ENCODE peak calls at places on chromosome 7, in four cellular contexts. Q is heart left ventricle, O is cardiac muscle cell, V is SK-N-MC. X is an unnamed sample.
A peak's percentile ranks its signal among the peaks of the same experiment; 100 is the strongest.

GRCh38 chr7:23530355-23530754 is 1.4 kb downstream of the TRA2A start:
- DNase-seq in Q (no peak), V (no peak), O (peak; percentile 47), X (no peak)

GRCh38 chr7:148500978-148501377 is 89.6 kb upstream of the C7orf33 start:
- DNase-seq in V (no peak), O (no peak), Q (no peak), X (no peak)

GRCh38 chr7:578386-578785 is 58.7 kb upstream of the PDGFA start:
- DNase-seq in Q (no peak), O (no peak), V (no peak), X (no peak)

GRCh38 chr7:23108995-23109394 is 3.4 kb downstream of the KLHL7 start:
- DNase-seq in V (no peak), Q (no peak), O (no peak), X (no peak)

GRCh38 chr7:78864339-78864738 is 589.1 kb downstream of the MAGI2 start:
- DNase-seq in V (no peak), O (no peak), Q (no peak), X (no peak)

GRCh38 chr7:100642534-100642907 is 1.2 kb upstream of the TFR2 start:
- DNase-seq in O (no peak), V (no peak), Q (no peak), X (no peak)

GRCh38 chr7:2967238-2967637 is 76.4 kb downstream of the CARD11 start:
- DNase-seq in V (no peak), Q (no peak), O (no peak), X (no peak)

GRCh38 chr7:74325230-74325565 is 36.0 kb downstream of the CLIP2 start:
- DNase-seq in O (no peak), Q (no peak), V (no peak), X (no peak)

GRCh38 chr7:98135984-98136383 is 29.3 kb downstream of the LMTK2 start:
- DNase-seq in O (no peak), Q (no peak), V (no peak), X (no peak)

GRCh38 chr7:77415822-77416620 is at the start of gene GSAP:
- DNase-seq in O (peak; percentile 35), V (no peak), Q (peak; percentile 62), X (no peak)

GRCh38 chr7:155219947-155220769 is 77.5 kb upstream of the INSIG1 start:
- DNase-seq in V (no peak), Q (no peak), O (no peak), X (no peak)

GRCh38 chr7:120273476-120273975 is 551 bp downstream of the KCND2 start:
- DNase-seq in V (no peak), Q (no peak), O (peak; percentile 54), X (peak; percentile 20)

GRCh38 chr7:66894463-66895080 is 26.5 kb upstream of the TMEM248 start:
- DNase-seq in Q (no peak), O (peak; percentile 50), V (no peak), X (no peak)

GRCh38 chr7:122626785-122627184 is 72.1 kb downstream of the RNF133 start:
- DNase-seq in Q (no peak), O (no peak), V (no peak), X (no peak)

GRCh38 chr7:155291045-155291530 is 6.6 kb upstream of the INSIG1 start:
- DNase-seq in V (no peak), Q (peak; percentile 49), O (peak; percentile 17), X (no peak)

GRCh38 chr7:18666107-18666728 is 170.7 kb downstream of the HDAC9 start:
- DNase-seq in O (peak; percentile 84), Q (peak; percentile 83), V (peak; percentile 84), X (peak; percentile 35)

GRCh38 chr7:141097430-141097829 is 23.6 kb downstream of the TMEM178B start:
- DNase-seq in O (no peak), Q (no peak), V (no peak), X (no peak)

GRCh38 chr7:80146561-80146960 is 11.9 kb downstream of the GNAI1 start:
- DNase-seq in Q (no peak), V (no peak), O (no peak), X (no peak)

GRCh38 chr7:32915041-32915536 is 23.5 kb upstream of the KBTBD2 start:
- DNase-seq in Q (no peak), V (no peak), O (no peak), X (no peak)

GRCh38 chr7:138029941-138030340 is 28.1 kb upstream of the CREB3L2 start:
- DNase-seq in O (peak; percentile 7), Q (no peak), V (peak; percentile 0), X (no peak)

GRCh38 chr7:64902806-64903721 is at the start of gene ZNF273:
- DNase-seq in O (peak; percentile 88), V (peak; percentile 48), Q (peak; percentile 95), X (peak; percentile 61)

GRCh38 chr7:18873674-18874341 is 243.6 kb downstream of the TWIST1 start:
- DNase-seq in O (peak; percentile 50), V (no peak), Q (no peak), X (no peak)

GRCh38 chr7:4683884-4684565 is 1.9 kb downstream of the FOXK1 start:
- DNase-seq in V (no peak), Q (peak; percentile 68), O (peak; percentile 64), X (peak; percentile 45)

GRCh38 chr7:113100091-113100723 is 13.6 kb upstream of the GPR85 start:
- DNase-seq in O (peak; percentile 88), V (peak; percentile 61), Q (peak; percentile 77), X (no peak)
- H3K27ac ChIP-seq in O (no peak overlapping the region), V (peak overlapping the region; percentile 74), Q (no peak overlapping the region), X (no peak overlapping the region)

GRCh38 chr7:27897441-27897847 is 157.5 kb downstream of the TAX1BP1 start:
- DNase-seq in Q (no peak), V (no peak), O (no peak), X (no peak)
- H3K27ac ChIP-seq in Q (no peak overlapping the region), V (no peak overlapping the region), O (no peak overlapping the region), X (no peak overlapping the region)

DNA sequence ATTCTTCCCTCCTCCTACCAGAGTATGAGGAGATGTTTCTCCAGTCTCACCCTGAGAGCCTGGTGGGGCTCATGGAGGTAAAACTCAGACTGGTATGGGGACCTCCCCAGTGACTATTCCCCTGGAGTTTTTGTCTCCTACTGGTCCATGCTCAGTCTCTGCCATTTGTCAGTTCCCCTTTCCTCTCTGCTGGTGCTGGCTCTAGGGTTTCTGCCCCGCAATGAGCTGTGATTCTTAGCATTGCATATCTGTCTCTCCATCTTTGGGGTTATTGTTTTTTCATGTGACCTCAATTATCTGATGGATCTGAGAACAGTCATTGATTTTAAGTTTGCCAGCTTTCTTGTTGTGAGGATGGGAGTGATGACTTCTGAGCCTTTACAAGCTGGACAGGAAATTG is 27.0 kb downstream of the NACAD start:
- DNase-seq in O (no peak), V (no peak), Q (no peak), X (no peak)
- H3K27ac ChIP-seq in O (no peak overlapping the region), V (no peak overlapping the region), Q (no peak overlapping the region), X (no peak overlapping the region)

GRCh38 chr7:90717286-90718060 is 121.4 kb downstream of the CDK14 start:
- DNase-seq in V (no peak), Q (no peak), O (peak; percentile 70), X (no peak)
- H3K27ac ChIP-seq in V (peak overlapping the region; percentile 98), Q (no peak overlapping the region), O (no peak overlapping the region), X (no peak overlapping the region)

DNA sequence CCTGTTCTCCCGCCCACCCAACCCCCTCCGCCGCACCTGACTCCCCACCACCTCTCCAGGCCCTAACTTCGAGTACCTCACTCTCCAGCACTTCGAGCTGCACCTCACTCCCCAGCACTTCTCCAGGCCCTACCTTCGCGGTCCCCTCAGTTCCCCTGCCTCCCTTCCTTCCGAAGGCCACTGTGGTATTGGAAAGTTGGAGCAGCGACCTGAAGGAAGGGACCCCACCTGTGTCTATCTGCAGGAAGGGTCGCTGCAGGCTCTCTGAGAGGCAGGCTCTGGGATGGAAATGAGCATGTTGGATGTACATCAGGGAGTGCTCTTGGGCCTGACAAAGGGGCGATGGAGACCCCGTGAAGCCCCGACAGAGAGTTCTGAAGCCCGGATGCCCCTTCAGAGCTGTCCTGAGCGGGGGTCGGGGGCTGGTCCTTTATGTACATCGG is 122.2 kb downstream of the PRKAG2 start:
- DNase-seq in V (no peak), O (no peak), Q (no peak), X (no peak)
- H3K27ac ChIP-seq in V (no peak overlapping the region), O (peak overlapping the region; percentile 81), Q (peak overlapping the region; percentile 41), X (no peak overlapping the region)

GRCh38 chr7:30799976-30800661 is 28.9 kb downstream of the MINDY4 start:
- DNase-seq in O (no peak), Q (no peak), V (no peak), X (no peak)

GRCh38 chr7:30797294-30798040 is 26.2 kb downstream of the MINDY4 start:
- DNase-seq in O (peak; percentile 25), V (no peak), Q (no peak), X (no peak)

GRCh38 chr7:30795161-30795943 is 24.1 kb downstream of the MINDY4 start:
- DNase-seq in O (no peak), V (no peak), Q (no peak), X (no peak)

GRCh38 chr7:30799206-30799975 is 28.2 kb downstream of the MINDY4 start:
- DNase-seq in O (peak; percentile 89), V (no peak), Q (peak; percentile 84), X (no peak)

GRCh38 chr7:30796105-30796869 is 25.1 kb downstream of the MINDY4 start:
- DNase-seq in V (no peak), Q (no peak), O (peak; percentile 59), X (no peak)
- H3K27ac ChIP-seq in V (no peak overlapping the region), Q (peak overlapping the region; percentile 25), O (no peak overlapping the region), X (no peak overlapping the region)